ENCODE peak calls at places on chromosome 22, in six cellular contexts. T is HepG2, P is GM12878, R is K562, X is SK-N-SH, C is H1. G is an unnamed sample.

GRCh38 chr22:21948824-21949568 is 3.7 kb downstream of the PPM1F start:
- DNase-seq in T (no peak), P (no peak), R (no peak), X (no peak), C (no peak), G (no peak)

GRCh38 chr22:42202669-42203068 is 67.8 kb downstream of the TCF20 start:
- DNase-seq in T (no peak), P (no peak), R (no peak), X (no peak), C (no peak), G (peak; percentile 82)

GRCh38 chr22:37618674-37619073 is 10.0 kb downstream of the GGA1 start:
- DNase-seq in T (no peak), P (no peak), R (no peak), X (no peak), C (no peak), G (no peak)

GRCh38 chr22:38177044-38177443 is 4.6 kb downstream of the PLA2G6 start:
- DNase-seq in T (no peak), P (no peak), R (no peak), X (no peak), C (no peak), G (peak; percentile 61)

GRCh38 chr22:42388130-42388797 is 43.9 kb downstream of the NFAM1 start:
- DNase-seq in T (no peak), P (no peak), R (peak; percentile 23), X (peak; percentile 84), C (no peak), G (no peak)

GRCh38 chr22:45296628-45297297 is 12.0 kb downstream of the UPK3A start:
- DNase-seq in T (no peak), P (no peak), R (no peak), X (no peak), C (no peak), G (no peak)

GRCh38 chr22:44964722-44965078 is 45.1 kb downstream of the PHF21B start:
- DNase-seq in T (no peak), P (no peak), R (no peak), X (no peak), C (no peak), G (no peak)

GRCh38 chr22:37121887-37122591 is 12.5 kb upstream of the TMPRSS6 start:
- DNase-seq in T (peak; percentile 10), P (peak; percentile 73), R (no peak), X (peak; percentile 48), C (no peak), G (no peak)

GRCh38 chr22:27798526-27799333 is 2.8 kb downstream of the MN1 start:
- DNase-seq in T (no peak), P (no peak), R (no peak), X (no peak), C (no peak), G (no peak)

GRCh38 chr22:46371623-46372226 is 36.2 kb downstream of the TRMU start:
- DNase-seq in T (no peak), P (no peak), R (no peak), X (no peak), C (no peak), G (no peak)

GRCh38 chr22:24186892-24187670 is 5.8 kb downstream of the SUSD2 start:
- DNase-seq in T (no peak), P (no peak), R (no peak), X (peak; percentile 20), C (no peak), G (no peak)

GRCh38 chr22:36811094-36811797 is 5.6 kb downstream of the PVALB start:
- DNase-seq in T (no peak), P (no peak), R (no peak), X (no peak), C (no peak), G (no peak)

GRCh38 chr22:47567741-47568140 is 805.3 kb downstream of the TBC1D22A start:
- DNase-seq in T (no peak), P (no peak), R (no peak), X (no peak), C (no peak), G (no peak)

GRCh38 chr22:42549329-42550060 is 4.3 kb upstream of the SERHL2 start:
- DNase-seq in T (no peak), P (no peak), R (no peak), X (no peak), C (no peak), G (no peak)

GRCh38 chr22:39114157-39114511 is 17.1 kb downstream of the APOBEC3H start:
- DNase-seq in T (no peak), P (no peak), R (no peak), X (no peak), C (no peak), G (no peak)

GRCh38 chr22:22667966-22668880 is 23.8 kb downstream of the GGTLC2 start:
- DNase-seq in T (no peak), P (no peak), R (no peak), X (no peak), C (no peak), G (no peak)

GRCh38 chr22:20488946-20489345 is 6.6 kb downstream of the KLHL22 start:
- DNase-seq in T (no peak), P (no peak), R (no peak), X (no peak), C (peak; percentile 49), G (no peak)

GRCh38 chr22:42468841-42469240 is 36.6 kb upstream of the NFAM1 start:
- DNase-seq in T (no peak), P (no peak), R (peak; percentile 14), X (no peak), C (no peak), G (no peak)

GRCh38 chr22:17675584-17675983 is 37.0 kb downstream of the BCL2L13 start:
- DNase-seq in T (no peak), P (no peak), R (no peak), X (no peak), C (no peak), G (peak; percentile 60)

GRCh38 chr22:46004105-46004866 is 27.3 kb upstream of the WNT7B start:
- DNase-seq in T (no peak), P (no peak), R (no peak), X (no peak), C (no peak), G (no peak)

GRCh38 chr22:38982008-38982927 is at the start of gene APOBEC3B:
- DNase-seq in T (peak; percentile 86), P (peak; percentile 85), R (peak; percentile 92), X (no peak), C (no peak), G (peak; percentile 83)

GRCh38 chr22:35915477-35916013 is 113.1 kb downstream of the RBFOX2 start:
- DNase-seq in T (no peak), P (no peak), R (no peak), X (no peak), C (no peak), G (no peak)

GRCh38 chr22:35749808-35750207 is 32.1 kb downstream of the APOL5 start:
- DNase-seq in T (no peak), P (peak; percentile 79), R (no peak), X (no peak), C (no peak), G (no peak)

GRCh38 chr22:22818861-22819855 is 68.5 kb upstream of the IGLL5 start:
- DNase-seq in T (no peak), P (peak; percentile 47), R (no peak), X (no peak), C (no peak), G (no peak)

DNA sequence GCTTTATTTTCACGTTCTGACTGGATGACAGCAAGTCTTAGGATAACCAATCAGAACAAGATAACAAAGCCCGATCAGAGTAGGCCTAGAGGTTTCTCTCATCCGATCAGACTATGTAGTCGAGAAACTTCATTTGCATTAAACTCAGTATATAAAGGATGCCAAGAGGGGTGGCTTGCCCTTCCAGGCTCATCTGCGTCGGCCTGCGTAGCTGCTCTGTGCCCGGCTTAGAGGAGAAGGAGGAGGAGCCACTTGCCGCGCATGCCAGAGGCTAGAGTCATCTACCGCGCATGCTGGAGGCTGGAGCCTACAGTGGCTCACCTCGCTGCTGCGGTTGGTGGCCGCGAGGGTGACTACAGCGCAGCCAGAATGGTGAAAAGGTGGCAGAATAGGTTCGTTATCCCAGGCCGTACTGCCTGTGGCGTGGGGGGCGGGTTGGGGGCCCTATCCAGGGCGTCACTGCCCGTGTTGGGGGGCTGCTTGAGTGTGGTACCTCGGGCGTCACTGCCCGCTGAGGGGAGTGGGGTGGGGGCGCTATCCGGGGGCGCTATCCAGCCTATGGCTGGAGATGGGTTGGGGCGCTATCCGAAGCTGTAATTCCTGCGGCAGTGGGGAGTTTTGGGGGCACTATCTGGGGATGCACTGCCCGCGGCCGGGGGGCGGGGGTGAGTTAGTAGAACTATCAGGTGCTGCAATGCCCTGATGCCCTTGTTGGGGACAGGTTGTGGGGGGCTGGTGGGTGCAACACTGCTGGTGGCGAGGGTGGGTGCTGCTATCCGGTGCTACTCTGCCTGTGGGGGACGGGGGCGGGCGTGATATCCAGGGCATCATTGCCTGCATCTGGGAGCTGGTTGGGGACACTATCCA is at the start of gene RFPL2:
- DNase-seq in T (peak; percentile 61), P (no peak), R (peak; percentile 5), X (peak; percentile 85), C (peak; percentile 79), G (peak; percentile 76)
- TF ChIP-seq GABPA in T (no peak), P (no peak), R (no peak), X (no peak), C (no peak), G (no peak)

DNA sequence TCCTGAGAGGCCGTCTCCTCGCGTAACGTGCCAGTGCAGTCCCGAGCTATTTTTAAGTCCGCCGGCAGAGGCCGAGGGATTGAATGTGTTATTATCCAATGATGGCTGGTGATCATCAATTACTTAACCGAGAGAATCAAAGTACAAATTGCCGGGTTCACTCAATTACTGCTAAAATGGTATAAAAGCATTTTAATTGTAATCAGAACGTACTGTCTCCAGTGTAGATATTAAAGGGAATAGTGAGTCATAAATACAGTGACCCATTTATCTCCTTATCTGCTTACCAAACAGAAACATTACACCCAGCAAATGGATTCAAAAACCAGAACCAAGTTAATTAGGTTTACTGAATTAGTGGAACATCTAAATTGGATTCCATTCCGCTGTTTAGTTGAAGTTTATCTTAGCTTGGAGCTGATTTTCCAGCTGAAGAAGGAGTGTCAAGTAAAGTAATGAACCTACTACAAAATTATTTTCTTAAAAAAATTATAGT is 334.9 kb downstream of the BRD1 start:
- DNase-seq in T (no peak), P (no peak), R (no peak), X (peak; percentile 57), C (no peak), G (no peak)
- TF ChIP-seq CTCF in T (no peak), P (no peak), R (no peak), X (no peak), C (no peak), G (no peak)

DNA sequence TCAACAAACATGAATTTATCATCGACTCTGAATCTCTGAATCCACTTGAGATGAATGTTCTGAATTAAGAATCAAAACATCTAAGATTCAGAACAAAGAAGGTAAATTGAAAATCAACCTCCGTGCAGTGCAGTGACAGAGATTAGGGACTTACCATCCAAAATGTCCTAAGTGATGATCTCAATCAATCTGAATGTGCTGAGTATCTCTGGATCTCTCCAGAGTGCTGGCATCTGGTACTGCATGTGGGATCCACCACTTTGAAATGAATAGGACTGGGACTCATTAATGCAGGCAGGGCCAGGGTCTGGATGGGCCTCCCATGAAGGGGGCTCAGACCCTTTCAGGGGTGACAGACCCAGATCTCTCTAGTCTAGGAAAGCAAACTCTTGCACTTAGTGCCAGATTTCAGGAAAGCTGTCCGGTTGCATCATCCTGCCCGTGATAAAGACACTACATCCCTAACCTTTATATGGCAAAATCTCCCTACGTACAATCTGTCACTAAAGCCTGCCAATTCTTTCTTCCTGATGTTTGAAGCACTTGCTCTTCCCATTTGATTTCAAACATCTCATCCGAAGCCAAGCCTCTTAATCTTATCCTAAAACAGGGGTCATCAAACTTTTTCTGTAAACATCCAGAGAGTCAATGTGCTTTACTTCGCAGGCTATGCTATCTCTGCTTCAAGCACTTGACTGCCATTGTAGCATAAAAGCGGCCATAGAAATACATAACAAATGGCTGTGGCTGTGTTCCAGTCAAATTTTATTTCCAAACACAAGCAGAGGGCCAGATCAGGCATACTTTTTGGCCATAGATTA is 263.3 kb downstream of the LARGE1 start:
- DNase-seq in T (no peak), P (no peak), R (no peak), X (peak; percentile 20), C (no peak), G (no peak)
- TF ChIP-seq GABPA in T (no peak), P (no peak), R (no peak), X (no peak), C (no peak), G (no peak)

GRCh38 chr22:40919446-40919845 is 31.7 kb upstream of the RBX1 start:
- DNase-seq in T (no peak), P (no peak), R (no peak), X (no peak), C (no peak), G (no peak)
- TF ChIP-seq CTCF in T (no peak), P (no peak), R (no peak), X (no peak), C (no peak), G (no peak)